ENCODE peak calls at places on chromosome 9, in ten cellular contexts. C, E, J, V, U, A, Q, R, G and B are unnamed samples.

GRCh38 chr9:77764894-77765780 is 117.0 kb upstream of the GNA14 start:
- DNase-seq in Q (no peak), R (peak; percentile 7), G (no peak), V (peak; percentile 80), C (no peak), A (no peak), J (peak; percentile 32), U (peak; percentile 42), E (no peak), B (no peak)

GRCh38 chr9:98316445-98317133 is 61.1 kb upstream of the TBC1D2 start:
- DNase-seq in G (no peak), A (no peak), J (no peak), C (no peak), R (no peak), V (no peak), Q (no peak), U (no peak), E (no peak), B (no peak)

GRCh38 chr9:133106511-133107244 is 14.4 kb downstream of the RALGDS start:
- DNase-seq in Q (no peak), A (no peak), J (no peak), E (peak; percentile 16), C (no peak), R (no peak), U (no peak), V (no peak), G (no peak), B (peak; percentile 49)

GRCh38 chr9:73131376-73131775 is 20.3 kb upstream of the ANXA1 start:
- DNase-seq in R (no peak), C (no peak), A (no peak), G (no peak), Q (no peak), V (no peak), J (no peak), E (no peak), U (no peak), B (no peak)

GRCh38 chr9:129954868-129955550 is 88.0 kb downstream of the FNBP1 start:
- DNase-seq in V (peak; percentile 33), A (no peak), R (peak; percentile 30), G (no peak), Q (no peak), E (no peak), U (no peak), J (no peak), C (no peak), B (no peak)

GRCh38 chr9:95887926-95888497 is 12.5 kb downstream of the ERCC6L2 start:
- DNase-seq in U (no peak), Q (no peak), G (no peak), R (no peak), J (no peak), A (no peak), C (no peak), E (no peak), V (no peak), B (no peak)

GRCh38 chr9:17462869-17463464 is 115.9 kb upstream of the SH3GL2 start:
- DNase-seq in J (no peak), G (peak; percentile 32), U (peak; percentile 45), C (peak; percentile 9), V (peak; percentile 78), A (no peak), Q (peak; percentile 12), R (peak; percentile 48), E (peak; percentile 33), B (no peak)

GRCh38 chr9:96136992-96137665 is 164.8 kb downstream of the HSD17B3 start:
- DNase-seq in J (no peak), Q (peak; percentile 67), G (no peak), U (peak; percentile 70), A (no peak), E (no peak), R (peak; percentile 51), V (peak; percentile 78), C (peak; percentile 27), B (no peak)

GRCh38 chr9:124513374-124513994 is 6.3 kb upstream of the NR5A1 start:
- DNase-seq in C (no peak), U (no peak), V (no peak), Q (no peak), J (no peak), E (no peak), G (no peak), A (peak; percentile 52), R (no peak), B (no peak)

GRCh38 chr9:112445196-112445595 is 41.4 kb upstream of the KIAA1958 start:
- DNase-seq in V (no peak), C (no peak), U (no peak), A (no peak), G (no peak), E (no peak), Q (no peak), J (no peak), R (no peak), B (no peak)

GRCh38 chr9:112446080-112446479 is 40.5 kb upstream of the KIAA1958 start:
- DNase-seq in Q (no peak), U (no peak), J (no peak), R (no peak), V (no peak), C (no peak), A (no peak), E (no peak), G (no peak), B (no peak)

GRCh38 chr9:112446518-112446917 is 40.1 kb upstream of the KIAA1958 start:
- DNase-seq in R (no peak), U (no peak), G (no peak), E (no peak), A (no peak), V (no peak), C (no peak), Q (no peak), J (no peak), B (no peak)

GRCh38 chr9:112443200-112443599 is 43.4 kb upstream of the KIAA1958 start:
- DNase-seq in G (no peak), U (peak; percentile 14), V (peak; percentile 15), A (no peak), E (no peak), C (no peak), Q (no peak), J (no peak), R (peak; percentile 8), B (no peak)

DNA sequence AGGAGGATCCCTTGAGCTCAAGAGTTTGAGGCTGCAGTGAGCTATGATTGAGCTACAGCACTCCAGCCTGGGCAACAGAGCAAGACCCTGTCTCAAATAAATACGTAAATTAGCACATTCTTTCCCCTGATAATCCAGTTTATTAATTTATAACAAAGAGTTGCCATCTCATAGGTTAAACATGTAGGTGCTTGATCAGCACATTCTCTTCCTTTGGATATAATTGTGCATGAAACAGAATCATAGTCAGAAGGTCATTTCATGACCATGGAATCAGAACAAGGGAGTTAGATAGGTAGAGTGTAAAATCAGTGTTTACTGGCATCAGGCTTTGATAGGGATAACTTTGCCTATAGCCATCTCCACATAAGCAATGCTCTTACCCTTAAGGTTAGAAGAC is 43.0 kb upstream of the KIAA1958 start:
- DNase-seq in C (no peak), J (no peak), G (no peak), A (no peak), R (no peak), E (no peak), U (no peak), Q (no peak), V (no peak), B (no peak)
- TF ChIP-seq CTCF in C (no peak), J (no peak), G (no peak), A (no peak), R (no peak), E (no peak), U (no peak), Q (no peak), V (no peak), B (no peak)

GRCh38 chr9:128629852-128630545 is 26.6 kb downstream of the DYNC2I2 start:
- DNase-seq in J (no peak), Q (no peak), V (no peak), E (no peak), A (no peak), U (no peak), R (no peak), C (no peak), G (no peak), B (no peak)
- H3K36me3 ChIP-seq in J (peaks cover 21% of the 10 kb centered on the region), Q (peaks cover 97% of the 10 kb centered on the region), V (peaks cover 87% of the 10 kb centered on the region), E (no peaks in the 10 kb centered on the region), A (peaks cover 96% of the 10 kb centered on the region), U (peaks cover 93% of the 10 kb centered on the region), R (peaks cover 40% of the 10 kb centered on the region), C (no peaks in the 10 kb centered on the region), G (peaks cover 9% of the 10 kb centered on the region), B (peaks cover 94% of the 10 kb centered on the region)

DNA sequence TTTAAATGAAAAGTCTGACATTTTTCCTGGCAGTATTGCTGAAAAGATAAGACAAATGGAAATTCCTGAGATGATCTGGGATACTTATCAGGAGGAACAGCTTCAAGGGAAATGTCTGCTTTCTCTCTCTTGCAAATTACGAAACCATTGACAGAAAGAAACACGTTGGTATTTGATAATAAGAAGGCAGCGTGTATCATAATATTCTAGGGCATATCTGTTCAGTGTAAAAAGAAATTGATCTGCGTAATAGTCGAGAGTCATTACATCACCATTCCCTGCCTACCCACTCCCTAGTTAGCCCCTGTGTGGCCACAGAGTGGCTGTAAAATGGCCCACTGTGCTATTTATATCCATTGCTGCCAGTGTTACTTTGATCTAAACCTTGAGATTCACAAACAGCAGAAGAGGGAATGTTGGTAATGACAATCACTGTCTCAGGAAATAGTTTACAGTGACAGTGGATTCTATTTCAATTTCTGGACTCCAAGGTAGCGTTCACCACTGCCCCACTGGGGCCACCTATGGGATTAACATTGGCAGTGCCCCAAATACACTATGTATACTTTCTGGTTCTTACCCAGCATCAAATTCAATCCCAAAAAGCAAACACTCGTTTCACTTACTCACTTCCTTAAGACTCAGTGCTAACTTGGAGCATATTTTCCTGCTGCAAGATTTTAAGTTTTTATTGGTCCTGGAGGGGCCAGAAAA is 133.4 kb upstream of the GAS1 start:
- DNase-seq in C (no peak), A (no peak), V (no peak), U (no peak), J (no peak), G (no peak), Q (no peak), E (no peak), R (no peak), B (no peak)
- TF ChIP-seq CTCF in C (no peak), A (peak; percentile 8), V (peak; percentile 11), U (peak; percentile 46), J (peak; percentile 7), G (no peak), Q (no peak), E (no peak), R (peak; percentile 26), B (peak; percentile 30)

GRCh38 chr9:36214571-36214970 is 23.9 kb downstream of the CLTA start:
- DNase-seq in U (peak; percentile 29), V (peak; percentile 71), C (no peak), A (no peak), R (no peak), E (no peak), J (no peak), G (no peak), Q (no peak), B (no peak)
- H3K36me3 ChIP-seq in U (peaks cover 72% of the 10 kb centered on the region), V (peaks cover 62% of the 10 kb centered on the region), C (no peaks in the 10 kb centered on the region), A (peaks cover 69% of the 10 kb centered on the region), R (peaks cover 11% of the 10 kb centered on the region), E (no peaks in the 10 kb centered on the region), J (peaks cover 30% of the 10 kb centered on the region), G (peaks cover 7% of the 10 kb centered on the region), Q (peaks cover 30% of the 10 kb centered on the region), B (peaks cover 92% of the 10 kb centered on the region)

GRCh38 chr9:112921549-112921948 is 30.9 kb upstream of the SLC46A2 start:
- DNase-seq in R (peak; percentile 16), Q (no peak), E (no peak), J (peak; percentile 22), A (no peak), C (no peak), V (peak; percentile 63), U (peak; percentile 56), G (peak; percentile 37), B (no peak)
- TF ChIP-seq CTCF in R (peak; percentile 20), Q (peak; percentile 22), E (no peak), J (peak; percentile 69), A (peak; percentile 45), C (no peak), V (peak; percentile 58), U (peak; percentile 78), G (peak; percentile 42), B (peak; percentile 58)